ENCODE peak calls at places on chromosomes 11 and 22, in eight cellular contexts. C is thoracic aorta; O is lower lobe of right lung; I is CD4-positive, alpha-beta T cell; K is uterus; W is heart left ventricle; S is vagina; V is pancreas. J is an unnamed sample.

GRCh38 chr11:88175707-88176066 is 444 bp upstream of the RAB38 start:
- DNase-seq in C (no peak), S (no peak), O (no peak), K (no peak), W (no peak), V (no peak), I (no peak), J (no peak)

GRCh38 chr11:133162228-133162627 is 370.1 kb downstream of the OPCML start:
- DNase-seq in K (no peak), O (no peak), I (no peak), W (no peak), V (peak; percentile 33), S (no peak), C (no peak), J (no peak)

GRCh38 chr11:5280582-5281102 is 10.9 kb upstream of the HBE1 start:
- DNase-seq in K (peak; percentile 17), W (no peak), S (no peak), C (peak; percentile 38), V (peak; percentile 19), I (no peak), O (no peak), J (peak; percentile 17)

GRCh38 chr11:120192831-120193625 is 17.8 kb upstream of the OAF start:
- DNase-seq in V (no peak), K (no peak), S (no peak), O (no peak), W (peak; percentile 45), C (no peak), I (no peak), J (no peak)

GRCh38 chr11:108854366-108854765 is 189.5 kb downstream of the DDX10 start:
- DNase-seq in W (no peak), K (no peak), S (no peak), C (no peak), V (no peak), O (no peak), I (no peak), J (no peak)

GRCh38 chr11:126403658-126404057 is 48.2 kb downstream of the ST3GAL4 start:
- DNase-seq in W (no peak), I (no peak), O (no peak), S (no peak), V (no peak), K (no peak), C (no peak), J (no peak)

GRCh38 chr22:46625113-46625842 is 5.1 kb downstream of the GRAMD4 start:
- DNase-seq in V (no peak), S (no peak), O (no peak), K (no peak), I (no peak), C (no peak), W (peak; percentile 34), J (no peak)

GRCh38 chr11:129237880-129238638 is 45.9 kb upstream of the ARHGAP32 start:
- DNase-seq in O (no peak), K (no peak), S (no peak), C (no peak), W (no peak), I (no peak), V (no peak), J (no peak)

GRCh38 chr11:19027829-19028595 is 32.5 kb downstream of the MRGPRX2 start:
- DNase-seq in C (no peak), W (no peak), S (no peak), V (peak; percentile 70), O (no peak), K (no peak), I (no peak), J (no peak)

DNA sequence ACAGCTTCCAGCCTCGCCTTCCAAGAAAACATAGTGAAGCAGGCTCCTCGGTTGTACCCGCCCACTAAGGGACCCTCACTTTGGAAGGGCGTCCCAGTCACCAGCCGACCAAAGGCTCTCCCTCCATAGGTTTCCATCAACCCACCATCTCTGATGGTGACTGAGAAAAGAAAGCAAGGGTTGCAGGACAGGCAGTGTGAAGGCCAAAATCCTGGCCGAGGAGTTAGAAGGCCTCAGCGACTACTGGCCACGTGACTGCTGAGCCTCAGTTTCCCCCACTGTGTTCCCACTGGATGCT is 2.7 kb downstream of the FXYD6 start:
- DNase-seq in S (peak; percentile 49), K (no peak), C (no peak), V (no peak), O (no peak), W (no peak), I (no peak), J (no peak)
- H3K27ac ChIP-seq in S (peak overlapping the region; percentile 24), K (peak overlapping the region; percentile 85), C (no peak overlapping the region), V (no peak overlapping the region), O (peak overlapping the region; percentile 56), W (peak overlapping the region; percentile 90), I (no peak overlapping the region), J (peak overlapping the region; percentile 92)

GRCh38 chr11:848380-848931 is 5.8 kb downstream of the TSPAN4 start:
- DNase-seq in S (no peak), W (no peak), O (no peak), V (peak; percentile 61), I (peak; percentile 58), C (no peak), K (no peak), J (no peak)

GRCh38 chr11:849951-850776 is 7.5 kb downstream of the TSPAN4 start:
- DNase-seq in K (no peak), W (no peak), I (no peak), C (no peak), S (no peak), V (no peak), O (no peak), J (no peak)

GRCh38 chr11:852762-853161 is 10.1 kb downstream of the TSPAN4 start:
- DNase-seq in V (no peak), C (no peak), O (no peak), W (no peak), I (no peak), S (no peak), K (no peak), J (no peak)

GRCh38 chr11:848988-849824 is 6.6 kb downstream of the TSPAN4 start:
- DNase-seq in V (peak; percentile 35), W (no peak), K (no peak), O (no peak), I (no peak), S (no peak), C (no peak), J (no peak)

GRCh38 chr11:850777-851762 is 8.4 kb downstream of the TSPAN4 start:
- DNase-seq in K (no peak), V (no peak), S (no peak), I (no peak), C (no peak), O (no peak), W (no peak), J (no peak)
- TF ChIP-seq CTCF in K (no peak), V (no peak), S (no peak), I (no peak), C (no peak), O (no peak), W (no peak), J (no peak)

DNA sequence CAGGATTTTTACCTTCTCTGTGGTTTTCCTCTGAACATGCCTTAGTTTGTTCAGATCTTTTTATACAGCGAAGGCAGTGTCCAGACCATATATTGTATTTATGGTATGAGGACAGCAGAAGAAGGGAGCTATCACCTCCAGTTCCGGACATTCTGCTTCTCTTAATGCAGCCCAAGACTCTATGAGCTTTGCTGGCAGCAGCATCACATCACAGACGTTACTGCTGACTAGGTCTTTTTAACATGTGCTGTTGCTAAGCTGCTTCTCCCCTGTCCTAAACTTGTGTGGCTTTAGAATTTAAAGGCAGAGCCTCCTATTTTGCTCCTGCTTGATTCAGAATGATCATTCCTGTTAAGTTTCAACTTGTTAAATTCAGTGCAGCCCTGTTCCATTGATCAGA is 13.4 kb downstream of the MICAL2 start:
- DNase-seq in C (no peak), S (no peak), W (no peak), I (no peak), K (no peak), V (no peak), O (no peak), J (no peak)
- H3K27ac ChIP-seq in C (peak overlapping the region; percentile 80), S (no peak overlapping the region), W (no peak overlapping the region), I (no peak overlapping the region), K (peak overlapping the region; percentile 72), V (no peak overlapping the region), O (peak overlapping the region; percentile 59), J (peak overlapping the region; percentile 65)

GRCh38 chr11:47361419-47361818 is 8.9 kb upstream of the MYBPC3 start:
- DNase-seq in S (no peak), I (no peak), K (no peak), W (no peak), C (no peak), O (no peak), V (no peak), J (no peak)
- TF ChIP-seq CTCF in S (no peak), I (no peak), K (no peak), W (no peak), C (no peak), O (no peak), V (no peak), J (no peak)

DNA sequence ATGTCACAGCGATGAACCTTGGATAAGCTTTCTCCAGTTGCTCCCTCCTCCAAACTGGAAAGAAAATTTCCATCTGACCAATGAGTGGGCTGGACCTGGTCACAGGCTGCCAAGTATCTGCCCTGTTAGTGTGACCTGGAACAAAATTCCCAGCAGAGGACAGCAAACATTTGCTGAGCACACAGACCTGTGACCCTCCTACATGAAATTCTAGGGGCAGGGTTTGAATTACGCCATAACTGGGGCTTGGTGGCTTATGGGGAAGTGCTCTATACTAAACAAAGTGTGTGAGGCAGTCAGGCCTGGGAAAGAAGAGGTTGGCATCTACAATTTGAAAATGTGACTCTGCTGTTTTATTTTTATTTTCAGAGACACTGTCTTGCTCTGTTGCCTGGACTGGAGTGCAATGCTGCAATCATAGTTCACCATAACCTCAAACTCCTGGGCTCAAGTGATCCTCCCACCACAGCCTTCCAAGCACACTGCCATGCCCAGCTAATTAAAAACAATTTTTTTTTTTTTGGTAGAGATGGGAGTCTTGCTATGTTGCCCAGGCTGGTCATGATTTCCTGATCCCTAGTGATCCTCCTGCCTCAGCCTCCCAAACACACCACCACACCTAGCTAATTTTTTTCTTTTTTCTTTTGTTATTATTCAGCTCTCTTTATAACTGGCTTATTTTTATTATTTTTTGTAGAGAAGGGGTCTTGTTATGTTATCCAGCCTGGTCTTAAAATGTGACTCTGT is 13.6 kb upstream of the XBP1 start:
- DNase-seq in I (no peak), K (peak; percentile 56), O (peak; percentile 60), C (no peak), S (no peak), V (peak; percentile 84), W (no peak), J (no peak)
- H3K27ac ChIP-seq in I (no peak overlapping the region), K (peak overlapping the region; percentile 82), O (peak overlapping the region; percentile 74), C (peak overlapping the region; percentile 13), S (peak overlapping the region; percentile 64), V (peak overlapping the region; percentile 87), W (peak overlapping the region; percentile 28), J (peak overlapping the region; percentile 44)

GRCh38 chr22:37778370-37779009 is 29.2 kb upstream of the GCAT start:
- DNase-seq in I (no peak), W (no peak), S (no peak), K (no peak), V (no peak), O (no peak), C (no peak), J (no peak)

GRCh38 chr22:37777122-37777687 is 30.5 kb upstream of the GCAT start:
- DNase-seq in I (no peak), O (peak; percentile 60), S (no peak), K (no peak), V (peak; percentile 89), W (no peak), C (no peak), J (no peak)

GRCh38 chr22:37784829-37785495 is 22.8 kb upstream of the GCAT start:
- DNase-seq in K (no peak), I (no peak), V (no peak), S (no peak), W (no peak), C (no peak), O (peak; percentile 68), J (no peak)

GRCh38 chr22:37781434-37782059 is 26.2 kb upstream of the GCAT start:
- DNase-seq in C (no peak), O (no peak), S (no peak), W (no peak), K (peak; percentile 60), I (no peak), V (no peak), J (no peak)

GRCh38 chr22:37782340-37783168 is 25.2 kb upstream of the GCAT start:
- DNase-seq in S (no peak), C (no peak), K (no peak), V (no peak), O (no peak), W (no peak), I (no peak), J (no peak)
- TF ChIP-seq CTCF in S (no peak), C (no peak), K (no peak), V (no peak), O (no peak), W (no peak), I (no peak), J (no peak)